ENCODE peak calls at places on chromosome 4, in nine cellular contexts. U is ovary, D is spleen, E is GM12865, J is WTC11, G is neural progenitor cell, T is SK-N-SH, I is cardiac muscle cell, H is AG10803. W is an unnamed sample.

GRCh38 chr4:41413670-41414069 is 124.3 kb upstream of the LIMCH1 start:
- DNase-seq in I (no peak), D (no peak), H (no peak), J (no peak), U (no peak), T (no peak), E (no peak), G (peak; percentile 8), W (no peak)

GRCh38 chr4:105147226-105148151 is 813 bp downstream of the TET2 start:
- DNase-seq in H (peak; percentile 25), G (peak; percentile 58), D (peak; percentile 75), E (peak; percentile 60), J (no peak), I (peak; percentile 66), T (peak; percentile 62), U (peak; percentile 34), W (peak; percentile 38)

GRCh38 chr4:85725727-85726170 is 250.8 kb downstream of the ARHGAP24 start:
- DNase-seq in E (peak; percentile 75), T (no peak), D (peak; percentile 82), G (no peak), H (no peak), I (peak; percentile 35), U (peak; percentile 19), J (no peak), W (peak; percentile 15)

GRCh38 chr4:62517721-62518120 is 1317.6 kb downstream of the ADGRL3 start:
- DNase-seq in E (no peak), I (no peak), U (no peak), D (no peak), G (no peak), H (no peak), J (no peak), T (no peak), W (no peak)

GRCh38 chr4:72558655-72559054 is 10.4 kb downstream of the ADAMTS3 start:
- DNase-seq in J (no peak), H (no peak), I (no peak), D (no peak), E (no peak), U (no peak), G (no peak), T (no peak), W (no peak)

GRCh38 chr4:169337510-169337909 is 66.8 kb upstream of the SH3RF1 start:
- DNase-seq in H (peak; percentile 98), J (no peak), E (no peak), D (no peak), T (no peak), G (no peak), U (no peak), I (no peak), W (no peak)

GRCh38 chr4:166895771-166896170 is 338.5 kb downstream of the SPOCK3 start:
- DNase-seq in G (no peak), T (no peak), I (no peak), E (no peak), D (no peak), H (no peak), U (no peak), J (no peak), W (no peak)

GRCh38 chr4:186227221-186227620 is at the start of gene KLKB1:
- DNase-seq in J (no peak), D (no peak), U (no peak), H (no peak), I (no peak), G (no peak), E (no peak), T (no peak), W (no peak)

GRCh38 chr4:140707325-140707724 is 48.9 kb downstream of the TBC1D9 start:
- DNase-seq in U (no peak), I (no peak), J (no peak), H (no peak), E (peak; percentile 30), T (no peak), D (no peak), G (no peak), W (no peak)

GRCh38 chr4:54585321-54586000 is 72.3 kb upstream of the KIT start:
- DNase-seq in H (peak; percentile 34), U (no peak), T (no peak), E (no peak), J (no peak), G (no peak), D (no peak), I (no peak), W (no peak)

GRCh38 chr4:165133150-165133549 is 20.5 kb upstream of the TMEM192 start:
- DNase-seq in I (no peak), U (no peak), G (no peak), J (no peak), D (no peak), E (no peak), H (no peak), T (no peak), W (no peak)

GRCh38 chr4:93030670-93031069 is 726.9 kb downstream of the GRID2 start:
- DNase-seq in E (peak; percentile 3), J (no peak), D (no peak), U (no peak), G (no peak), T (no peak), H (no peak), I (no peak), W (no peak)

GRCh38 chr4:182653596-182653995 is 263.6 kb downstream of the DCTD start:
- DNase-seq in I (no peak), J (no peak), E (no peak), U (no peak), G (no peak), H (no peak), T (no peak), D (no peak), W (no peak)

GRCh38 chr4:66034671-66035070 is 364.4 kb upstream of the EPHA5 start:
- DNase-seq in T (no peak), D (no peak), E (no peak), U (no peak), H (no peak), J (no peak), G (no peak), I (no peak), W (no peak)

GRCh38 chr4:138612428-138612827 is 370.3 kb upstream of the SLC7A11 start:
- DNase-seq in H (no peak), E (no peak), U (no peak), J (no peak), G (no peak), D (no peak), I (no peak), T (no peak), W (no peak)

GRCh38 chr4:76585897-76586360 is 150.9 kb downstream of the SHROOM3 start:
- DNase-seq in U (peak; percentile 32), H (no peak), J (peak; percentile 91), G (peak; percentile 91), T (no peak), D (peak; percentile 81), E (peak; percentile 84), I (peak; percentile 85), W (peak; percentile 73)

GRCh38 chr4:15707363-15707715 is 4.5 kb downstream of the BST1 start:
- DNase-seq in G (no peak), U (no peak), H (no peak), T (no peak), J (no peak), D (no peak), I (no peak), E (no peak), W (no peak)

GRCh38 chr4:186792994-186793393 is 69.3 kb upstream of the FAT1 start:
- DNase-seq in I (no peak), E (no peak), G (no peak), T (no peak), U (no peak), D (no peak), J (no peak), H (peak; percentile 82), W (no peak)

GRCh38 chr4:19130836-19131235 is 1109.3 kb upstream of the LCORL start:
- DNase-seq in T (no peak), H (peak; percentile 21), E (no peak), D (no peak), U (no peak), I (no peak), J (no peak), G (no peak), W (no peak)

GRCh38 chr4:29927895-29928294 is 792.3 kb upstream of the PCDH7 start:
- DNase-seq in T (no peak), U (no peak), I (peak; percentile 34), G (no peak), J (no peak), E (no peak), H (no peak), D (no peak), W (no peak)
- TF ChIP-seq CTCF in T (no peak), U (no peak), I (no peak), G (no peak), J (no peak), E (no peak), H (no peak), D (no peak), W (no peak)

DNA sequence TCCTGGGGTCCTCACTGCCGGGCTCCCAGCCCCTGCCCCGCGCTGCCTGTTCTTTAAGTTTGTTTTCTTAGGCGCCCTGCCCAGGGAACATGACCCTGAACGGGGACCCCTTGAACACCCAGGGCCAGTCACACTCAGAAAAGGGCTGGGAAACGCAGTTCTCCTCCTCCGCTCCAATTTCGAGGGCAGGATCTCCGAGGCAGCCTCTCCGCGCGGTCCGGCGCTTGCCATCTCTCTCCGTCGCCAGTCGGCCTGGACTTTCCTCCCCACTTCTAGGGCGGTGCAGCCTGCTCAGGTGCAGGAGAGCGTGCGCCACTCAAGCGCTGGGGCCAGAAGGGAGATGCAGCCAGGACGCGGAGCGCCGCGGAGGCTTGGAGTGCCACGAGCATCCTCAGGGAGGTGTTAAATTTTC is 9.9 kb downstream of the PRDM8 start:
- DNase-seq in G (peak; percentile 60), U (no peak), H (no peak), D (no peak), J (peak; percentile 65), T (no peak), E (no peak), I (no peak), W (no peak)
- TF ChIP-seq CTCF in G (no peak), U (no peak), H (no peak), D (no peak), J (no peak), T (no peak), E (no peak), I (no peak), W (no peak)

DNA sequence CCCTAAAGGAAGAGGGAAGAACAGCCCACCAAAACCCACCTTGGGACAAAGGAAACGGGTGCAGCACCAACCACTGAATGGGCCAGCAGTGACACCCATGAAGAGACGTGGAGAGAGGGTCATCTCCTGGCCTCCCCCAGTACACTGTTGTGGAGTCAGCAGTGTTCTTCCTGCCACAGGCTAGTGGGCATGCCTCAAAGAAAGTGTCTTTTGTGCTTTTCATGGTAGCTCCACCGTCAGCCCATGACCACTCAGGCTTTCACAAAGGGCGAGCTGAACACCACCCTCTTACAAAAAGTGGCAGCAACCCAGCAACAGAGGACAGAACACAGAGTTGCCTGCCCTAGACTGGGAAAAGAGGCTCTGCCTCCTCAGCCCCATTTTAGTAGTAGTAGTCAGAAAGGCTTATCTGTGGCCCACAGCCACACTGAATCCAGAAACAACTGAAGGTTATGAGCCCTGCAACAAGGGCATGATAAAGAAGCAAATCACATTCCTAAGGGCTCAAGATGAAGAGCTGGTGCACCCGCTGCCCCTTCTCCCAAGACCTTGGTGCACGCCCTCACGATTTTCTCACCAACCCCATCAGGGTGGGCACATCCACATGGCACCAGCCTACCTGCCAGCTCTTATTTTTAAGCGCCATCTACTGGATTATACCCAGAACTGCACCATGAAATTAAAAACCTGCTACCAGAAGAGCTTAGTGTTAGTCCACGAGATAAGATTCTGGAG is 53.1 kb downstream of the RAB28 start:
- DNase-seq in G (no peak), D (no peak), E (no peak), H (no peak), I (no peak), U (no peak), J (no peak), T (no peak), W (no peak)
- TF ChIP-seq CTCF in G (peak; percentile 50), D (no peak), E (peak; percentile 7), H (peak; percentile 14), I (peak; percentile 18), U (no peak), J (peak; percentile 73), T (peak; percentile 25), W (peak; percentile 38)

GRCh38 chr4:78517050-78517652 is 34.4 kb upstream of the ANXA3 start:
- DNase-seq in G (peak; percentile 54), J (no peak), T (peak; percentile 33), E (no peak), U (no peak), H (peak; percentile 49), D (no peak), I (peak; percentile 32), W (no peak)
- TF ChIP-seq CTCF in G (peak; percentile 77), J (peak; percentile 19), T (peak; percentile 86), E (no peak), U (no peak), H (peak; percentile 82), D (no peak), I (peak; percentile 61), W (peak; percentile 21)